ENCODE peak calls at places on chromosomes 13 and 19, in seven cellular contexts. O is foreskin keratinocyte, C is iris pigment epithelial cell, J is GM04504, V is HFFc6, R is fibroblast of the conjunctiva, X is HT-29. B is an unnamed sample.

GRCh38 chr13:36778083-36778671 is 40.8 kb upstream of the RFXAP start:
- DNase-seq in O (no peak), C (peak; percentile 71), J (no peak), V (peak; percentile 6), R (no peak), X (peak; percentile 15), B (no peak)

GRCh38 chr13:52738719-52739467 is 727 bp downstream of the CNMD start:
- DNase-seq in O (no peak), C (no peak), J (no peak), V (no peak), R (no peak), X (no peak), B (no peak)

GRCh38 chr13:114311908-114312307 is 2.4 kb upstream of the CHAMP1 start:
- DNase-seq in O (no peak), C (no peak), J (no peak), V (no peak), R (no peak), X (no peak), B (no peak)

GRCh38 chr13:30133976-30134375 is 173.4 kb downstream of the KATNAL1 start:
- DNase-seq in O (no peak), C (no peak), J (no peak), V (peak; percentile 57), R (no peak), X (no peak), B (no peak)

GRCh38 chr13:25143693-25144092 is 28.4 kb downstream of the AMER2 start:
- DNase-seq in O (no peak), C (no peak), J (no peak), V (no peak), R (no peak), X (no peak), B (no peak)

GRCh38 chr19:41871573-41872383 is 5.3 kb upstream of the CD79A start:
- DNase-seq in O (no peak), C (no peak), J (no peak), V (no peak), R (no peak), X (peak; percentile 35), B (peak; percentile 19)

GRCh38 chr13:98480915-98481510 is 95.9 kb downstream of the STK24 start:
- DNase-seq in O (no peak), C (peak; percentile 59), J (no peak), V (peak; percentile 38), R (no peak), X (no peak), B (peak; percentile 49)

GRCh38 chr13:76522083-76522755 is 364.0 kb downstream of the KCTD12 start:
- DNase-seq in O (peak; percentile 55), C (peak; percentile 57), J (no peak), V (no peak), R (peak; percentile 40), X (no peak), B (peak; percentile 67)

GRCh38 chr13:94312511-94313191 is 166.8 kb downstream of the DCT start:
- DNase-seq in O (no peak), C (no peak), J (no peak), V (no peak), R (no peak), X (no peak), B (no peak)

GRCh38 chr19:37943480-37943879 is 36.5 kb downstream of the SIPA1L3 start:
- DNase-seq in O (no peak), C (no peak), J (no peak), V (no peak), R (no peak), X (no peak), B (no peak)

GRCh38 chr19:8392017-8392591 is 1.9 kb downstream of the RAB11B start:
- DNase-seq in O (no peak), C (no peak), J (no peak), V (no peak), R (no peak), X (no peak), B (peak; percentile 57)

GRCh38 chr19:6801397-6802086 is 29.0 kb downstream of the VAV1 start:
- DNase-seq in O (no peak), C (peak; percentile 22), J (no peak), V (no peak), R (no peak), X (peak; percentile 38), B (peak; percentile 32)

GRCh38 chr13:28355822-28356371 is 139.0 kb downstream of the FLT1 start:
- DNase-seq in O (no peak), C (peak; percentile 98), J (no peak), V (peak; percentile 67), R (peak; percentile 13), X (no peak), B (no peak)

GRCh38 chr19:7953060-7953459 is 9.6 kb upstream of the TIMM44 start:
- DNase-seq in O (peak; percentile 75), C (peak; percentile 41), J (no peak), V (peak; percentile 31), R (no peak), X (no peak), B (no peak)

GRCh38 chr19:48681127-48681470 is 8.3 kb upstream of the NTN5 start:
- DNase-seq in O (no peak), C (peak; percentile 69), J (no peak), V (peak; percentile 8), R (no peak), X (no peak), B (no peak)

GRCh38 chr19:48925240-48925843 is 8.2 kb upstream of the DHDH start:
- DNase-seq in O (peak; percentile 93), C (peak; percentile 82), J (peak; percentile 74), V (peak; percentile 75), R (peak; percentile 29), X (no peak), B (no peak)

GRCh38 chr13:110924639-110924934 is 9.7 kb upstream of the ANKRD10 start:
- DNase-seq in O (no peak), C (no peak), J (no peak), V (no peak), R (no peak), X (no peak), B (no peak)

GRCh38 chr19:39413269-39413902 is 917 bp downstream of the PLEKHG2 start:
- DNase-seq in O (no peak), C (peak; percentile 40), J (no peak), V (no peak), R (no peak), X (no peak), B (peak; percentile 88)

GRCh38 chr13:99992376-99992775 is 10.8 kb downstream of the ZIC2 start:
- DNase-seq in O (no peak), C (no peak), J (no peak), V (no peak), R (no peak), X (no peak), B (no peak)

GRCh38 chr13:30340367-30341184 is 33.2 kb upstream of the KATNAL1 start:
- DNase-seq in O (peak; percentile 57), C (peak; percentile 91), J (peak; percentile 95), V (peak; percentile 93), R (peak; percentile 73), X (no peak), B (peak; percentile 29)

GRCh38 chr19:29665826-29666633 is 769 bp downstream of the PLEKHF1 start:
- DNase-seq in O (no peak), C (peak; percentile 44), J (no peak), V (peak; percentile 14), R (no peak), X (peak; percentile 22), B (peak; percentile 70)

GRCh38 chr13:98202026-98202425 is 25.0 kb upstream of the RNF113B start:
- DNase-seq in O (no peak), C (no peak), J (no peak), V (no peak), R (no peak), X (no peak), B (no peak)

GRCh38 chr19:29524201-29524911 is 1.4 kb upstream of the VSTM2B start:
- DNase-seq in O (no peak), C (no peak), J (no peak), V (no peak), R (no peak), X (no peak), B (no peak)

GRCh38 chr13:39600766-39601165 is 2.2 kb downstream of the LHFPL6 start:
- DNase-seq in O (no peak), C (no peak), J (no peak), V (no peak), R (no peak), X (no peak), B (no peak)

GRCh38 chr19:48635966-48636858 is 967 bp downstream of the DBP start:
- DNase-seq in O (no peak), C (no peak), J (no peak), V (no peak), R (no peak), X (peak; percentile 48), B (no peak)

GRCh38 chr19:28289294-28290063 is 923.5 kb downstream of the UQCRFS1 start:
- DNase-seq in O (no peak), C (no peak), J (peak; percentile 39), V (no peak), R (no peak), X (no peak), B (peak; percentile 18)

GRCh38 chr19:13373599-13373998 is 132.7 kb downstream of the CACNA1A start:
- DNase-seq in O (no peak), C (no peak), J (no peak), V (no peak), R (no peak), X (no peak), B (no peak)

GRCh38 chr13:41137951-41138350 is 5.3 kb upstream of the KBTBD6 start:
- DNase-seq in O (peak; percentile 96), C (peak; percentile 74), J (no peak), V (peak; percentile 65), R (no peak), X (no peak), B (no peak)

GRCh38 chr19:6773323-6773931 is 919 bp downstream of the VAV1 start:
- DNase-seq in O (no peak), C (no peak), J (no peak), V (no peak), R (no peak), X (no peak), B (no peak)

GRCh38 chr19:43430142-43430710 is 15.5 kb downstream of the TEX101 start:
- DNase-seq in O (peak; percentile 69), C (no peak), J (no peak), V (peak; percentile 38), R (no peak), X (peak; percentile 47), B (no peak)

GRCh38 chr13:76972430-76972829 is 19.5 kb upstream of the CLN5 start:
- DNase-seq in O (no peak), C (no peak), J (no peak), V (no peak), R (no peak), X (no peak), B (no peak)

GRCh38 chr13:26872444-26873173 is 112.0 kb upstream of the GPR12 start:
- DNase-seq in O (no peak), C (peak; percentile 44), J (peak; percentile 6), V (peak; percentile 24), R (no peak), X (peak; percentile 86), B (peak; percentile 74)

GRCh38 chr19:17441241-17442135 is 7.0 kb downstream of the TMEM221 start:
- DNase-seq in O (peak; percentile 35), C (peak; percentile 38), J (no peak), V (peak; percentile 9), R (no peak), X (no peak), B (peak; percentile 68)

GRCh38 chr13:83816081-83816480 is 66.2 kb downstream of the SLITRK1 start:
- DNase-seq in O (no peak), C (no peak), J (no peak), V (no peak), R (no peak), X (no peak), B (no peak)

GRCh38 chr13:28297341-28297740 is 159.0 kb downstream of the PAN3 start:
- DNase-seq in O (no peak), C (peak; percentile 9), J (peak; percentile 25), V (no peak), R (no peak), X (no peak), B (no peak)

GRCh38 chr13:98773921-98774320 is 21.4 kb upstream of the SLC15A1 start:
- DNase-seq in O (no peak), C (no peak), J (no peak), V (no peak), R (no peak), X (no peak), B (no peak)

GRCh38 chr19:15161028-15161984 is 39.5 kb downstream of the NOTCH3 start:
- DNase-seq in O (no peak), C (peak; percentile 33), J (no peak), V (no peak), R (no peak), X (peak; percentile 39), B (peak; percentile 55)